ENCODE peak calls at places on chromosomes 6 and 20, in four cellular contexts. U is mesendoderm, I is IMR-90, H is H9. X is an unnamed sample.

GRCh38 chr20:19026901-19027644 is 185.4 kb upstream of the SLC24A3 start:
- DNase-seq in U (peak), I (no peak), H (peak), X (no peak)

GRCh38 chr6:42226251-42227143 is 8.8 kb upstream of the MRPS10 start:
- DNase-seq in U (peak), I (peak), H (no peak), X (peak)

GRCh38 chr6:5936140-5936539 is 70.6 kb downstream of the NRN1 start:
- DNase-seq in U (no peak), I (no peak), H (no peak), X (no peak)

GRCh38 chr6:2166717-2167116 is 78.7 kb downstream of the GMDS start:
- DNase-seq in U (peak), I (peak), H (no peak), X (no peak)

GRCh38 chr6:7311920-7312615 is 931 bp downstream of the SSR1 start:
- DNase-seq in U (peak), I (peak), H (no peak), X (peak)

GRCh38 chr6:119830494-119831295 is 481.1 kb upstream of the MAN1A1 start:
- DNase-seq in U (peak), I (no peak), H (no peak), X (no peak)

GRCh38 chr6:2194643-2195042 is 50.8 kb downstream of the GMDS start:
- DNase-seq in U (no peak), I (no peak), H (no peak), X (no peak)

GRCh38 chr20:57124800-57125399 is 141.5 kb downstream of the BMP7 start:
- DNase-seq in U (peak), I (no peak), H (no peak), X (peak)

GRCh38 chr20:51368461-51369211 is 173.9 kb downstream of the NFATC2 start:
- DNase-seq in U (no peak), I (peak), H (no peak), X (peak)

GRCh38 chr6:105014954-105015353 is 58.0 kb downstream of the LIN28B start:
- DNase-seq in U (no peak), I (no peak), H (no peak), X (no peak)

GRCh38 chr6:65638047-65638831 is 68.8 kb downstream of the EYS start:
- DNase-seq in U (peak), I (no peak), H (peak), X (no peak)

GRCh38 chr20:61569836-61570235 is 317.8 kb downstream of the CDH4 start:
- DNase-seq in U (no peak), I (no peak), H (no peak), X (no peak)

GRCh38 chr6:20693466-20694063 is 159.3 kb downstream of the CDKAL1 start:
- DNase-seq in U (no peak), I (peak), H (no peak), X (peak)

GRCh38 chr6:153001767-153002612 is 519 bp downstream of the MTRF1L start:
- DNase-seq in U (peak), I (no peak), H (no peak), X (peak)

GRCh38 chr6:16239090-16239797 is 857 bp downstream of the GMPR start:
- DNase-seq in U (peak), I (peak), H (no peak), X (peak)

GRCh38 chr6:16437095-16437494 is 198.7 kb downstream of the GMPR start:
- DNase-seq in U (no peak), I (no peak), H (no peak), X (no peak)

GRCh38 chr20:14826926-14827325 is 489.5 kb upstream of the FLRT3 start:
- DNase-seq in U (no peak), I (no peak), H (no peak), X (no peak)

GRCh38 chr6:6736753-6737654 is 148.5 kb downstream of the LY86 start:
- DNase-seq in U (peak), I (no peak), H (peak), X (no peak)

GRCh38 chr6:150194200-150194599 is 51.4 kb downstream of the PPP1R14C start:
- DNase-seq in U (no peak), I (no peak), H (no peak), X (no peak)

GRCh38 chr20:63699466-63700198 is 3.2 kb downstream of the TNFRSF6B start:
- DNase-seq in U (no peak), I (no peak), H (peak), X (no peak)

GRCh38 chr6:116144590-116144989 is 18.7 kb upstream of the COL10A1 start:
- DNase-seq in U (peak), I (peak), H (no peak), X (peak)

GRCh38 chr6:27791182-27791939 is 120.8 kb downstream of the OR2B2 start:
- DNase-seq in U (peak), I (peak), H (peak), X (peak)

GRCh38 chr20:2326046-2326445 is 30.2 kb downstream of the TGM3 start:
- DNase-seq in U (no peak), I (no peak), H (no peak), X (no peak)

GRCh38 chr20:33373735-33374605 is 27.3 kb downstream of the CDK5RAP1 start:
- DNase-seq in U (no peak), I (peak), H (no peak), X (peak)

GRCh38 chr6:17910178-17910577 is 77.3 kb downstream of the KIF13A start:
- DNase-seq in U (no peak), I (no peak), H (no peak), X (peak)

GRCh38 chr6:100300221-100300736 is 164.4 kb downstream of the SIM1 start:
- DNase-seq in U (peak), I (peak), H (no peak), X (peak)

GRCh38 chr6:119339941-119340456 is 9.6 kb downstream of the MAN1A1 start:
- DNase-seq in U (no peak), I (no peak), H (no peak), X (peak)

GRCh38 chr6:37024665-37025337 is 19.3 kb downstream of the FGD2 start:
- DNase-seq in U (no peak), I (peak), H (no peak), X (no peak)

GRCh38 chr20:34675993-34676641 is 775 bp downstream of the PIGU start:
- DNase-seq in U (no peak), I (no peak), H (no peak), X (no peak)
- H3K18ac ChIP-seq in U (peak), I (no peak), H (no peak), X (peak)

GRCh38 chr20:49483018-49483705 is 694 bp upstream of the KCNB1 start:
- DNase-seq in U (peak), I (no peak), H (peak), X (no peak)

GRCh38 chr20:49485563-49485962 is 3.1 kb upstream of the KCNB1 start:
- DNase-seq in U (no peak), I (no peak), H (no peak), X (no peak)

GRCh38 chr20:49486064-49486463 is 3.6 kb upstream of the KCNB1 start:
- DNase-seq in U (no peak), I (no peak), H (no peak), X (no peak)

GRCh38 chr20:49483706-49484101 is 1.2 kb upstream of the KCNB1 start:
- DNase-seq in U (no peak), I (no peak), H (peak), X (no peak)

GRCh38 chr20:49484180-49485140 is 2.0 kb upstream of the KCNB1 start:
- DNase-seq in U (peak), I (peak), H (peak), X (peak)
- H3K18ac ChIP-seq in U (no peak), I (no peak), H (peak), X (no peak)

DNA sequence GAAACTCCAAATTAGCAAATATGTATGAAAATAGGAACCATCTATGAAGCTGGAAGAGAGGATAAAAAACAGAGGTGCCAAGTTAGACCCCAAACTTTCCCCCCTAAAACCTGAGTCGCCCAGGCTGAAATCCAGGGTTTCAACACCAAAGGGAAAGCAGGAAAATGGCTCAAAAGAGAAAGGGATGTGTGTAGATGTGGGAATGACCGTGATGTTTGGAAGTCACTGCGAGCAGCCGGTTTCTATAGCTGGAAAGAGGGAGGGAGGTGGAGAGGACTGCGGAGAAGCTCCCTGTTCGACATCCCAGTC is 4.5 kb downstream of the RING1 start:
- DNase-seq in U (no peak), I (no peak), H (no peak), X (no peak)
- H3K18ac ChIP-seq in U (no peak), I (no peak), H (no peak), X (peak)

DNA sequence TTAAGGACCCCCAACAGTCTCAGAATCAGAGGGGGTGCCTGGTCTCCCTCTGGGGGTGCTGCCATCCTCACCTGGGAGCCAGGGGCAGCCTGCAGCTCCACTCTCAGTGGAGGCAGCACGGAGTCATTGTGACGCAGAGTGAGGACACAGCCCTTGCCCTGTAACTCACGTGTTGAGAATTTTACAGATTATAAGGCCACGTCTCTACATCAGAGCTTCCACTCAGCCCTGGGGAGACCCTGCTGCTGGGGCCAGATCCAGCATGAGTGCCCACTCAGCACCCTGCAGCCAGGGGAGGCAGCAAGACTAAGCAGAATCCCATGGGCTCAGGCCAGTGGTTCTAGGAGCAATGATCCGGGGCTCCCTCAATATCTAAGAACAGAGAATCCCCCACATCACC is 137.4 kb upstream of the AFDN start:
- DNase-seq in U (no peak), I (no peak), H (no peak), X (no peak)
- H3K18ac ChIP-seq in U (peak), I (no peak), H (no peak), X (no peak)

GRCh38 chr6:51049288-51049982 is 230.8 kb downstream of the TFAP2B start:
- DNase-seq in U (no peak), I (no peak), H (no peak), X (no peak)

GRCh38 chr6:51045548-51045947 is 226.9 kb downstream of the TFAP2B start:
- DNase-seq in U (no peak), I (no peak), H (no peak), X (no peak)

DNA sequence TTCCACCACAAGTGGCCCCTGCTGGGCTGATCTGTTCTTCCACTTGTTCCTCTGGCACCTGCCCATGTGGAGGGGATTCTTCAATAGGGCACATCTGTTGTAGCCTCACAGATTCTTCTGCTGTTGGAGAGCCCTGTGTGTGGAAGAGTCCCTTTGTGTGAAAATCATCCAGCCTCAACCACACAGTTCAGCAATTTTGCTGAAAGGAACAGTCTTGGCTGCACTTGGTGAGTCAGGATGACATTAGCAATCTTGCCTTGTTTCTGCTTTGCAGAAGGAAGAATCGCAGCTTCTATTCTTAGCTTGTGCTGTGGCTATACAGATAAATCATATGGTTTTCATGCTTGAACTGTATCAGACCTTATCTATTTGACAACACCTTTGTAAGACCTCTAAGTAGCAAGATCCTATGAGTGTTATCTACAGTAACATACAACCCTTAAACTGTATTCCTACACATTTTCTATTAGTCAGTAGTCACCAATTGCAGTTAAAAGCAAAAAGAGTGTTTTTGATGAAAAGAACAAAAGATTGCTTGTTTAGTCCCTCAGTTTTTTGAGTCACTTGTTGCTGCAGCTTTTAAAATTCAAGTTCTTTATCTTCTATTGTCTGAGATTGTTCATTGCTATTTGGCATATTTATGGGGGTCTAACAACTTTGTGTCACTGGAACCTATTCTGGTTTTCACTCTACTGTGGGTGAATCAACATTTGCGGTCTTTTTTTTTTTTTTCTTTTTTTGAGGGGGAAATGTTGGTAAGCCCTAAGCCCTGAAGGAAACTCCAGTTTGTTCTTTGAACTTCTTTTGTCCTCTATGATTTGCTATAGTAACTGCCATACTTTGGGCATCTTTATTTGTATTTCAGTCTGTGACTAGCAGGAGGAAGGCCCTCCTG is 231.6 kb downstream of the TFAP2B start:
- DNase-seq in U (no peak), I (no peak), H (no peak), X (no peak)
- H3K18ac ChIP-seq in U (no peak), I (no peak), H (no peak), X (no peak)

X was measured in mesenchymal stem cell.